ENCODE peak calls at places on chromosomes 1 and 21, in eight cellular contexts. N, O, A, D, K, X, U and S are unnamed samples.

GRCh38 chr1:30933874-30934252 is 25.3 kb upstream of the SDC3 start:
- DNase-seq in N (no peak), O (no peak), A (peak), D (no peak), K (no peak), X (no peak), U (peak), S (no peak)

GRCh38 chr1:165930961-165931360 is 103.5 kb downstream of the UCK2 start:
- DNase-seq in N (no peak), O (no peak), A (no peak), D (no peak), K (no peak), X (no peak), U (no peak), S (no peak)

GRCh38 chr1:233520510-233521191 is 93.3 kb upstream of the KCNK1 start:
- DNase-seq in N (no peak), O (no peak), A (peak), D (no peak), K (no peak), X (no peak), U (no peak), S (no peak)

GRCh38 chr1:11558286-11558685 is 79.3 kb downstream of the DISP3 start:
- DNase-seq in N (no peak), O (no peak), A (no peak), D (no peak), K (peak), X (no peak), U (peak), S (no peak)

GRCh38 chr21:25062061-25062460 is 545.2 kb downstream of the MRPL39 start:
- DNase-seq in N (no peak), O (no peak), A (no peak), D (no peak), K (no peak), X (no peak), U (peak), S (no peak)

GRCh38 chr1:214514032-214514818 is 37.2 kb downstream of the PTPN14 start:
- DNase-seq in N (no peak), O (peak), A (peak), D (peak), K (no peak), X (no peak), U (peak), S (no peak)

GRCh38 chr1:150798509-150798908 is 9.6 kb downstream of the CTSK start:
- DNase-seq in N (no peak), O (peak), A (no peak), D (peak), K (no peak), X (no peak), U (peak), S (no peak)

GRCh38 chr1:42312576-42313212 is 22.3 kb downstream of the FOXJ3 start:
- DNase-seq in N (no peak), O (no peak), A (no peak), D (no peak), K (no peak), X (no peak), U (no peak), S (no peak)

GRCh38 chr1:247111259-247111635 is 7.1 kb upstream of the ZNF669 start:
- DNase-seq in N (no peak), O (no peak), A (no peak), D (peak), K (peak), X (no peak), U (peak), S (no peak)

GRCh38 chr1:162285149-162285561 is 91.5 kb downstream of the SPATA46 start:
- DNase-seq in N (no peak), O (no peak), A (peak), D (peak), K (no peak), X (no peak), U (peak), S (peak)

GRCh38 chr1:192170196-192170984 is 12.1 kb downstream of the RGS18 start:
- DNase-seq in N (no peak), O (no peak), A (no peak), D (peak), K (no peak), X (no peak), U (no peak), S (no peak)

GRCh38 chr1:226670062-226670461 is 69.0 kb downstream of the ITPKB start:
- DNase-seq in N (no peak), O (no peak), A (no peak), D (no peak), K (no peak), X (no peak), U (no peak), S (no peak)

GRCh38 chr1:15277933-15278332 is 30.9 kb downstream of the FHAD1 start:
- DNase-seq in N (no peak), O (no peak), A (no peak), D (no peak), K (no peak), X (no peak), U (no peak), S (no peak)

GRCh38 chr1:72526926-72527325 is 244.6 kb upstream of the NEGR1 start:
- DNase-seq in N (no peak), O (peak), A (no peak), D (no peak), K (no peak), X (no peak), U (no peak), S (no peak)

GRCh38 chr1:240854367-240854766 is 242.4 kb upstream of the GREM2 start:
- DNase-seq in N (peak), O (peak), A (peak), D (no peak), K (no peak), X (no peak), U (no peak), S (no peak)

GRCh38 chr1:43540653-43541071 is 10.0 kb downstream of the PTPRF start:
- DNase-seq in N (no peak), O (no peak), A (no peak), D (peak), K (no peak), X (peak), U (no peak), S (no peak)

GRCh38 chr1:38190978-38191377 is 144.4 kb upstream of the POU3F1 start:
- DNase-seq in N (no peak), O (no peak), A (no peak), D (peak), K (no peak), X (no peak), U (no peak), S (no peak)

GRCh38 chr1:46699670-46700069 is 19.2 kb downstream of the EFCAB14 start:
- DNase-seq in N (no peak), O (no peak), A (no peak), D (no peak), K (no peak), X (no peak), U (no peak), S (no peak)

GRCh38 chr1:221670081-221670480 is 71.8 kb downstream of the DUSP10 start:
- DNase-seq in N (peak), O (no peak), A (peak), D (no peak), K (no peak), X (no peak), U (no peak), S (no peak)

GRCh38 chr1:188872376-188872775 is 1605.3 kb downstream of the BRINP3 start:
- DNase-seq in N (no peak), O (no peak), A (no peak), D (no peak), K (no peak), X (no peak), U (no peak), S (no peak)